ENCODE peak calls at places on chromosomes 1 and 21, in eight cellular contexts. C is spleen, Q is tibial artery, J is mucosa of descending colon, D is A549, A is Caco-2, H is foreskin keratinocyte, I is aorta. K is an unnamed sample.

GRCh38 chr21:21200939-21201610 is 202.9 kb downstream of the NCAM2 start:
- DNase-seq in C (no peak), Q (no peak), J (no peak), D (no peak), A (no peak), H (no peak), I (no peak), K (no peak)

GRCh38 chr1:59232209-59232608 is 64.7 kb upstream of the FGGY start:
- DNase-seq in C (no peak), Q (no peak), J (no peak), D (no peak), A (no peak), H (no peak), I (peak; percentile 61), K (peak; percentile 44)

GRCh38 chr1:48610628-48611542 is 138.9 kb upstream of the SPATA6 start:
- DNase-seq in C (no peak), Q (no peak), J (no peak), D (no peak), A (no peak), H (no peak), I (peak; percentile 43), K (no peak)

GRCh38 chr1:66393586-66394334 is 140.2 kb upstream of the SGIP1 start:
- DNase-seq in C (no peak), Q (no peak), J (no peak), D (no peak), A (no peak), H (no peak), I (no peak), K (no peak)

GRCh38 chr21:24023936-24024335 is 1583.3 kb downstream of the MRPL39 start:
- DNase-seq in C (no peak), Q (no peak), J (no peak), D (no peak), A (no peak), H (no peak), I (no peak), K (no peak)

GRCh38 chr21:39217356-39218081 is 34.3 kb upstream of the PSMG1 start:
- DNase-seq in C (no peak), Q (no peak), J (no peak), D (no peak), A (no peak), H (no peak), I (no peak), K (no peak)

GRCh38 chr21:35720065-35720810 is 340.1 kb downstream of the SETD4 start:
- DNase-seq in C (no peak), Q (no peak), J (no peak), D (no peak), A (no peak), H (no peak), I (no peak), K (peak; percentile 71)

GRCh38 chr1:171251741-171252300 is 3.5 kb downstream of the FMO1 start:
- DNase-seq in C (peak; percentile 77), Q (no peak), J (peak; percentile 53), D (peak; percentile 28), A (peak; percentile 46), H (no peak), I (no peak), K (peak; percentile 70)

GRCh38 chr1:77545970-77546369 is 136.5 kb downstream of the ZZZ3 start:
- DNase-seq in C (no peak), Q (no peak), J (no peak), D (no peak), A (no peak), H (no peak), I (no peak), K (no peak)

GRCh38 chr1:83849191-83850061 is 149.5 kb downstream of the TTLL7 start:
- DNase-seq in C (no peak), Q (no peak), J (no peak), D (no peak), A (no peak), H (peak; percentile 30), I (no peak), K (no peak)

GRCh38 chr1:193121616-193122593 is at the start of gene CDC73:
- DNase-seq in C (peak; percentile 100), Q (peak; percentile 99), J (peak; percentile 100), D (peak; percentile 98), A (peak; percentile 97), H (peak; percentile 92), I (peak; percentile 99), K (peak; percentile 99)

GRCh38 chr1:10690484-10690883 is 106.0 kb downstream of the CASZ1 start:
- DNase-seq in C (no peak), Q (no peak), J (no peak), D (no peak), A (no peak), H (no peak), I (no peak), K (no peak)
- H3K4me1 ChIP-seq in C (peaks cover 79% of the 10 kb centered on the region), Q (peaks cover 83% of the 10 kb centered on the region), J (peaks cover 62% of the 10 kb centered on the region), D (peaks cover 12% of the 10 kb centered on the region), A (peaks cover 22% of the 10 kb centered on the region), H (peaks cover 3% of the 10 kb centered on the region), I (no peaks in the 10 kb centered on the region), K (no peaks in the 10 kb centered on the region)

DNA sequence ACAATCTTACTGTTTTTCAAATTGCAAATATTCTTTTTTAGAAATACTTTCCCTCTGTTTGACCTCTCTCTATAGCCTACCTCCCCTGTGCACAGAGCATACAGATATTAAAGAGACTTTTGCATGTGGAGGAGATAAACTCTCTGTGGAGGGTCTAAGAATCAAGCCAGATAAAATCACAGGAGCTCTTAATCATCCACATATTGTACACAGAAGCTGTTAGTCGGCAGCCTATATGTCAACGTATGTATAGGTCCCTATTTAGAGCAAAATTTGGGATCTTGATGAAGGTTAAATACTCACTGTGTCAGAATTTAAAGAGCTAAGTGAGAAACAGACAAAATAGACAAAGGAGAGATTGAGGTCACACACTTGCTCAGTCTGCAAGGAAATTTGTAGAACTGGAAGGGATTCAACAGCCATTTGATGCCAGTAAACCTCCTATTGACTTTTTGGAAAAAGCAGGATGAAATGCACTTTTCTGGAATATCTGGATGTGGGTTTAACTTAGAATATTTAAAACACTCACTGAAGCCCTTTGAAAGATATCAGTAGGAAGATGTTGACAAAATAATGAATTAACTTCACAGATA is 4.1 kb upstream of the IRF2BP2 start:
- DNase-seq in C (no peak), Q (no peak), J (no peak), D (no peak), A (no peak), H (no peak), I (no peak), K (peak; percentile 43)
- H3K4me1 ChIP-seq in C (peaks cover 65% of the 10 kb centered on the region), Q (peaks cover 74% of the 10 kb centered on the region), J (peaks cover 39% of the 10 kb centered on the region), D (peaks cover 70% of the 10 kb centered on the region), A (peaks cover 53% of the 10 kb centered on the region), H (peaks cover 47% of the 10 kb centered on the region), I (peaks cover 11% of the 10 kb centered on the region), K (peaks cover 61% of the 10 kb centered on the region)

GRCh38 chr1:169679692-169680091 is 31.7 kb downstream of the SELL start:
- DNase-seq in C (no peak), Q (no peak), J (no peak), D (no peak), A (no peak), H (no peak), I (no peak), K (no peak)

GRCh38 chr1:169682077-169682476 is 29.3 kb downstream of the SELL start:
- DNase-seq in C (no peak), Q (no peak), J (no peak), D (no peak), A (no peak), H (no peak), I (no peak), K (no peak)

GRCh38 chr1:169680377-169681019 is 30.9 kb downstream of the SELL start:
- DNase-seq in C (peak; percentile 79), Q (no peak), J (no peak), D (no peak), A (no peak), H (no peak), I (no peak), K (no peak)

GRCh38 chr1:169683661-169684060 is 27.8 kb downstream of the SELL start:
- DNase-seq in C (no peak), Q (no peak), J (no peak), D (no peak), A (no peak), H (peak; percentile 8), I (no peak), K (no peak)

DNA sequence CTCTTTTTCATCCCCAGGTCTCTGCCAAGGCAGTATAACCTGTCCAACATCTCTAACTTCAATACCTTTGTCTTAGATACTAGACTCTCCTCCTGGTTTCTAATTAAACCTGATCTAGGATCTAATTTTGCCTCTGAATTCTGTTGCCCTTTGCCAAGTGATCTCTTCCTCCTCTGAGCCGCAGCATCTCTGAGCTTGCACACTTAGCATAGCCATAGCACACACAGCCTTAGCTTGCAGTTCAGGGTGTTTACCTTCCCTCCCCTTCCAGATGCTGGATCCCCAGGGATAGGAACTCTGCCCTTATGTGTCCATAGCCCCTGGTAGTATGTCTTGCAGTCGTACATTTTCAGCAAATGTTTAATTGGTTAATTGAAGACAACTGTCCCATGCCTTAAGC is 30.3 kb downstream of the SELL start:
- DNase-seq in C (no peak), Q (no peak), J (no peak), D (no peak), A (no peak), H (no peak), I (no peak), K (no peak)
- H3K4me1 ChIP-seq in C (peaks cover 50% of the 10 kb centered on the region), Q (no peaks in the 10 kb centered on the region), J (no peaks in the 10 kb centered on the region), D (no peaks in the 10 kb centered on the region), A (peaks cover 4% of the 10 kb centered on the region), H (no peaks in the 10 kb centered on the region), I (no peaks in the 10 kb centered on the region), K (no peaks in the 10 kb centered on the region)

GRCh38 chr1:21293537-21294265 is 3.4 kb upstream of the ECE1 start:
- DNase-seq in C (peak; percentile 86), Q (no peak), J (no peak), D (no peak), A (no peak), H (no peak), I (no peak), K (no peak)

GRCh38 chr1:21295545-21295944 is 5.3 kb upstream of the ECE1 start:
- DNase-seq in C (no peak), Q (no peak), J (no peak), D (no peak), A (no peak), H (no peak), I (no peak), K (no peak)

GRCh38 chr1:21292991-21293536 is 2.8 kb upstream of the ECE1 start:
- DNase-seq in C (no peak), Q (no peak), J (no peak), D (no peak), A (no peak), H (no peak), I (no peak), K (no peak)

GRCh38 chr1:21295059-21295401 is 4.8 kb upstream of the ECE1 start:
- DNase-seq in C (no peak), Q (no peak), J (no peak), D (no peak), A (no peak), H (no peak), I (no peak), K (no peak)

DNA sequence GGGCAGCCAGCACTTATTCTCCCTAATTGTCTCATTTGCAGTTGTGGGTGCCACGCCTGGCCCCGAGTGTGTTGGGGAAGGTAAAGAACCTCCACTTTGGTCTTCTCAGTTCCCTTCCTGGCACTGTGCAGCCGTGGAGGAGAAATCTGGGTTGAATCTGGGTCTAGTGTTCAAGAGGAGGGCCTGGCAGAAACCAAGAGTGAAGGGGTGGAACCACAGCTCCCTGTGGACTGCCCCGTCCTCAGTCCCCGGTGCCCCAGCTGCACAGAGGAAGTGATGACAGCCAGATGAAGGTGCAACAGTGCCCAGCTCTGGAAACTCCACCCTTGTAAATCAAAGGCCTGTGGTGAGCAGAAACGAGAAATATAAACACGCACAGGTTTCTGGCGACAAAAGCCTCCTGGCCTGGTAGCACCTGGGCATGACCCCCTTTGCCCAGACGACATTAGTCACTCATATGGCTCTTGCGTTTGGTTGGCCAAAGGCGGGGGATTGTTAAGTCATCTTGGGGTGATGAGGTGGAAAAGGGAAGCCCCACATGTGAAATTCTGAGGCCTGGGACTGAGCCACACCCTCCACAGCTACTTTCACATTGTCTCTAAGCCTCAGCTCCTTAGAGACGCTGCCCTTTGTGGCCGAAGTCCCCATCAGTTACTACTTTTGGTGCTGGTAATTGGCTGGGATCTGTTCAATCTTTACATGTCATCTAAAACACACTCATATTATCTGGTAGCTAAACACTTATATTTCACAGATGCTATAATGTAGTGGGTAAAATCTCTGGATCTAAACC is 4.2 kb upstream of the ECE1 start:
- DNase-seq in C (peak; percentile 95), Q (no peak), J (peak; percentile 65), D (no peak), A (no peak), H (no peak), I (peak; percentile 65), K (no peak)
- H3K4me1 ChIP-seq in C (peaks cover 91% of the 10 kb centered on the region), Q (peaks cover 95% of the 10 kb centered on the region), J (peaks cover 28% of the 10 kb centered on the region), D (peaks cover 44% of the 10 kb centered on the region), A (no peaks in the 10 kb centered on the region), H (peaks cover 7% of the 10 kb centered on the region), I (no peaks in the 10 kb centered on the region), K (peaks cover 33% of the 10 kb centered on the region)